ENCODE peak calls at places on chromosomes 4 and X, in six cellular contexts. One of them, this sample, is unnamed.

GRCh38 chr4:71732066-71732465 is 51.8 kb downstream of the GC start:
- DNase-seq in T-helper 2 cell treated with Interferon-gamma antibody and Interleukin-4, amounts not matched to agents 5 μg/mL and 100 μg/mL, for 36 hours: no peak
- DNase-seq in 8988T: no peak
- DNase-seq in effector CD4-positive, alpha-beta T cell: no peak
- DNase-seq in posterior vena cava: no peak
- DNase-seq in NCI-H187 treated with DMSO at 0.1 percent for 48 hours: no peak
- DNase-seq in this sample: no peak

GRCh38 chr4:18322111-18322510 is 300.6 kb upstream of the LCORL start:
- DNase-seq in T-helper 2 cell treated with Interferon-gamma antibody and Interleukin-4, amounts not matched to agents 5 μg/mL and 100 μg/mL, for 36 hours: no peak
- DNase-seq in posterior vena cava: no peak
- DNase-seq in effector CD4-positive, alpha-beta T cell: no peak
- DNase-seq in 8988T: no peak
- DNase-seq in NCI-H187 treated with DMSO at 0.1 percent for 48 hours: no peak
- DNase-seq in this sample: no peak

GRCh38 chr4:15917297-15917696 is 21.2 kb downstream of the FGFBP1 start:
- DNase-seq in T-helper 2 cell treated with Interferon-gamma antibody and Interleukin-4, amounts not matched to agents 5 μg/mL and 100 μg/mL, for 36 hours: no peak
- DNase-seq in 8988T: no peak
- DNase-seq in NCI-H187 treated with DMSO at 0.1 percent for 48 hours: no peak
- DNase-seq in effector CD4-positive, alpha-beta T cell: no peak
- DNase-seq in posterior vena cava: no peak
- DNase-seq in this sample: no peak

GRCh38 chrX:28625223-28625622 is 38.0 kb downstream of the IL1RAPL1 start:
- DNase-seq in 8988T: no peak
- DNase-seq in NCI-H187 treated with DMSO at 0.1 percent for 48 hours: peak; percentile 1
- DNase-seq in posterior vena cava: no peak
- DNase-seq in T-helper 2 cell treated with Interferon-gamma antibody and Interleukin-4, amounts not matched to agents 5 μg/mL and 100 μg/mL, for 36 hours: no peak
- DNase-seq in effector CD4-positive, alpha-beta T cell: no peak
- DNase-seq in this sample: no peak

GRCh38 chr4:77990904-77991358 is 66.2 kb upstream of the FRAS1 start:
- DNase-seq in 8988T: no peak
- DNase-seq in T-helper 2 cell treated with Interferon-gamma antibody and Interleukin-4, amounts not matched to agents 5 μg/mL and 100 μg/mL, for 36 hours: no peak
- DNase-seq in posterior vena cava: no peak
- DNase-seq in effector CD4-positive, alpha-beta T cell: no peak
- DNase-seq in NCI-H187 treated with DMSO at 0.1 percent for 48 hours: no peak
- DNase-seq in this sample: no peak

GRCh38 chr4:87805971-87806370 is 6.6 kb downstream of the IBSP start:
- DNase-seq in effector CD4-positive, alpha-beta T cell: no peak
- DNase-seq in 8988T: no peak
- DNase-seq in posterior vena cava: no peak
- DNase-seq in T-helper 2 cell treated with Interferon-gamma antibody and Interleukin-4, amounts not matched to agents 5 μg/mL and 100 μg/mL, for 36 hours: no peak
- DNase-seq in NCI-H187 treated with DMSO at 0.1 percent for 48 hours: no peak
- DNase-seq in this sample: peak; percentile 57

GRCh38 chr4:174137698-174138097 is 145.8 kb downstream of the FBXO8 start:
- DNase-seq in effector CD4-positive, alpha-beta T cell: no peak
- DNase-seq in NCI-H187 treated with DMSO at 0.1 percent for 48 hours: no peak
- DNase-seq in posterior vena cava: no peak
- DNase-seq in T-helper 2 cell treated with Interferon-gamma antibody and Interleukin-4, amounts not matched to agents 5 μg/mL and 100 μg/mL, for 36 hours: no peak
- DNase-seq in 8988T: no peak
- DNase-seq in this sample: no peak

GRCh38 chrX:153727108-153727931 is 2.7 kb downstream of the ABCD1 start:
- DNase-seq in NCI-H187 treated with DMSO at 0.1 percent for 48 hours: no peak
- DNase-seq in 8988T: no peak
- DNase-seq in effector CD4-positive, alpha-beta T cell: no peak
- DNase-seq in T-helper 2 cell treated with Interferon-gamma antibody and Interleukin-4, amounts not matched to agents 5 μg/mL and 100 μg/mL, for 36 hours: no peak
- DNase-seq in posterior vena cava: no peak
- DNase-seq in this sample: peak; percentile 46

GRCh38 chr4:78075986-78076385 is 18.9 kb downstream of the FRAS1 start:
- DNase-seq in effector CD4-positive, alpha-beta T cell: no peak
- DNase-seq in 8988T: no peak
- DNase-seq in NCI-H187 treated with DMSO at 0.1 percent for 48 hours: no peak
- DNase-seq in posterior vena cava: no peak
- DNase-seq in T-helper 2 cell treated with Interferon-gamma antibody and Interleukin-4, amounts not matched to agents 5 μg/mL and 100 μg/mL, for 36 hours: no peak
- DNase-seq in this sample: no peak

GRCh38 chr4:74948279-74948678 is 15.4 kb downstream of the PARM1 start:
- DNase-seq in NCI-H187 treated with DMSO at 0.1 percent for 48 hours: no peak
- DNase-seq in T-helper 2 cell treated with Interferon-gamma antibody and Interleukin-4, amounts not matched to agents 5 μg/mL and 100 μg/mL, for 36 hours: no peak
- DNase-seq in effector CD4-positive, alpha-beta T cell: no peak
- DNase-seq in 8988T: no peak
- DNase-seq in posterior vena cava: no peak
- DNase-seq in this sample: no peak

GRCh38 chr4:155026715-155027114 is 181.7 kb upstream of the NPY2R start:
- DNase-seq in NCI-H187 treated with DMSO at 0.1 percent for 48 hours: no peak
- DNase-seq in posterior vena cava: no peak
- DNase-seq in effector CD4-positive, alpha-beta T cell: no peak
- DNase-seq in 8988T: no peak
- DNase-seq in T-helper 2 cell treated with Interferon-gamma antibody and Interleukin-4, amounts not matched to agents 5 μg/mL and 100 μg/mL, for 36 hours: no peak
- DNase-seq in this sample: no peak

GRCh38 chr4:185304541-185304940 is 91.2 kb downstream of the LRP2BP start:
- DNase-seq in T-helper 2 cell treated with Interferon-gamma antibody and Interleukin-4, amounts not matched to agents 5 μg/mL and 100 μg/mL, for 36 hours: no peak
- DNase-seq in 8988T: no peak
- DNase-seq in posterior vena cava: no peak
- DNase-seq in effector CD4-positive, alpha-beta T cell: no peak
- DNase-seq in NCI-H187 treated with DMSO at 0.1 percent for 48 hours: no peak
- DNase-seq in this sample: no peak

This sample was measured in MV-4-11.